ENCODE peak calls at places on chromosomes 12 and 14, in six cellular contexts. U is endothelial cell of umbilical vein, I is K562, X is A549, F is HepG2, M is GM12878. W is an unnamed sample.

GRCh38 chr12:49902399-49903350 is 1.0 kb downstream of the FAIM2 start:
- DNase-seq in U (no peak), I (peak), X (no peak), F (no peak), M (no peak), W (no peak)

GRCh38 chr14:37594238-37594915 is 672 bp downstream of the FOXA1 start:
- DNase-seq in U (peak), I (peak), X (peak), F (peak), M (no peak), W (peak)

GRCh38 chr14:97408937-97409860 is 612.0 kb downstream of the VRK1 start:
- DNase-seq in U (no peak), I (no peak), X (no peak), F (no peak), M (peak), W (no peak)

GRCh38 chr12:12070674-12071661 is at the start of gene BCL2L14:
- DNase-seq in U (no peak), I (no peak), X (no peak), F (peak), M (peak), W (no peak)

GRCh38 chr12:92953747-92954146 is 24.7 kb upstream of the EEA1 start:
- DNase-seq in U (no peak), I (no peak), X (no peak), F (no peak), M (no peak), W (peak)

GRCh38 chr12:96719671-96720362 is 187.2 kb upstream of the NEDD1 start:
- DNase-seq in U (peak), I (no peak), X (no peak), F (no peak), M (peak), W (peak)

GRCh38 chr14:105491366-105492006 is 440 bp downstream of the TEDC1 start:
- DNase-seq in U (peak), I (peak), X (peak), F (peak), M (peak), W (peak)

GRCh38 chr14:53613404-53614253 is 343.0 kb downstream of the BMP4 start:
- DNase-seq in U (peak), I (no peak), X (peak), F (peak), M (peak), W (no peak)

GRCh38 chr12:62681306-62681705 is 214.7 kb downstream of the MON2 start:
- DNase-seq in U (no peak), I (no peak), X (no peak), F (no peak), M (no peak), W (no peak)

GRCh38 chr12:116990971-116991966 is 80.5 kb downstream of the FBXW8 start:
- DNase-seq in U (no peak), I (no peak), X (no peak), F (no peak), M (no peak), W (no peak)

GRCh38 chr12:7130791-7131501 is 775 bp downstream of the CLSTN3 start:
- DNase-seq in U (peak), I (peak), X (no peak), F (no peak), M (no peak), W (peak)

GRCh38 chr14:37595809-37596595 is 573 bp downstream of the TTC6 start:
- DNase-seq in U (no peak), I (peak), X (peak), F (peak), M (no peak), W (peak)

GRCh38 chr14:64388533-64389243 is 535 bp downstream of the MTHFD1 start:
- DNase-seq in U (no peak), I (no peak), X (no peak), F (peak), M (no peak), W (peak)

GRCh38 chr12:55748230-55748993 is 5.5 kb downstream of the GDF11 start:
- DNase-seq in U (no peak), I (no peak), X (no peak), F (no peak), M (no peak), W (no peak)

GRCh38 chr14:50403433-50403832 is 6.8 kb upstream of the CDKL1 start:
- DNase-seq in U (peak), I (peak), X (no peak), F (no peak), M (no peak), W (no peak)

GRCh38 chr14:74568896-74569295 is 43.1 kb downstream of the LTBP2 start:
- DNase-seq in U (no peak), I (no peak), X (no peak), F (no peak), M (no peak), W (no peak)

GRCh38 chr12:98738002-98738401 is 92.9 kb downstream of the APAF1 start:
- DNase-seq in U (peak), I (no peak), X (no peak), F (no peak), M (no peak), W (no peak)

GRCh38 chr14:96584199-96584906 is 82.2 kb downstream of the PAPOLA start:
- DNase-seq in U (peak), I (peak), X (peak), F (peak), M (no peak), W (peak)

GRCh38 chr12:57521475-57522018 is 1.1 kb upstream of the MBD6 start:
- DNase-seq in U (no peak), I (no peak), X (no peak), F (peak), M (no peak), W (no peak)

GRCh38 chr12:7907009-7907408 is 29.0 kb downstream of the SLC2A3 start:
- DNase-seq in U (peak), I (peak), X (peak), F (peak), M (no peak), W (peak)

GRCh38 chr12:123938679-123939480 is 33.8 kb downstream of the CCDC92 start:
- DNase-seq in U (no peak), I (peak), X (peak), F (no peak), M (no peak), W (no peak)

GRCh38 chr12:64679487-64679983 is 69.2 kb downstream of the RASSF3 start:
- DNase-seq in U (peak), I (peak), X (peak), F (no peak), M (no peak), W (no peak)

GRCh38 chr12:19689801-19690472 is 250.6 kb downstream of the AEBP2 start:
- DNase-seq in U (no peak), I (no peak), X (no peak), F (no peak), M (no peak), W (no peak)

GRCh38 chr12:79689477-79690155 is 1.1 kb downstream of the PAWR start:
- DNase-seq in U (peak), I (no peak), X (peak), F (peak), M (no peak), W (no peak)

GRCh38 chr14:95234426-95234825 is 77.1 kb upstream of the DICER1 start:
- DNase-seq in U (no peak), I (no peak), X (no peak), F (no peak), M (no peak), W (no peak)

GRCh38 chr12:72673853-72674252 is 401.7 kb downstream of the TRHDE start:
- DNase-seq in U (no peak), I (no peak), X (no peak), F (no peak), M (peak), W (no peak)

GRCh38 chr12:62760779-62761178 is 174.2 kb downstream of the PPM1H start:
- DNase-seq in U (no peak), I (peak), X (peak), F (peak), M (no peak), W (no peak)

GRCh38 chr14:67221982-67222328 is 19.3 kb upstream of the PALS1 start:
- DNase-seq in U (no peak), I (no peak), X (no peak), F (no peak), M (no peak), W (no peak)

GRCh38 chr14:29216316-29216715 is 449.7 kb downstream of the FOXG1 start:
- DNase-seq in U (no peak), I (no peak), X (no peak), F (no peak), M (no peak), W (no peak)

GRCh38 chr14:50816419-50817047 is 14.4 kb downstream of the NIN start:
- DNase-seq in U (peak), I (no peak), X (no peak), F (peak), M (no peak), W (no peak)

GRCh38 chr12:64744422-64745258 is 14.6 kb downstream of the GNS start:
- DNase-seq in U (peak), I (no peak), X (peak), F (peak), M (no peak), W (no peak)

GRCh38 chr14:49770212-49770817 is 2.4 kb downstream of the KLHDC2 start:
- DNase-seq in U (no peak), I (no peak), X (no peak), F (peak), M (no peak), W (no peak)

GRCh38 chr14:82667006-82667405 is 1133.4 kb upstream of the SEL1L start:
- DNase-seq in U (no peak), I (no peak), X (no peak), F (no peak), M (no peak), W (no peak)

GRCh38 chr12:2673966-2674810 is 120.6 kb upstream of the FKBP4 start:
- DNase-seq in U (no peak), I (peak), X (no peak), F (no peak), M (no peak), W (no peak)
- TF ChIP-seq CTCF in U (peak), I (peak), X (no peak), F (peak), M (no peak), W (no peak)

DNA sequence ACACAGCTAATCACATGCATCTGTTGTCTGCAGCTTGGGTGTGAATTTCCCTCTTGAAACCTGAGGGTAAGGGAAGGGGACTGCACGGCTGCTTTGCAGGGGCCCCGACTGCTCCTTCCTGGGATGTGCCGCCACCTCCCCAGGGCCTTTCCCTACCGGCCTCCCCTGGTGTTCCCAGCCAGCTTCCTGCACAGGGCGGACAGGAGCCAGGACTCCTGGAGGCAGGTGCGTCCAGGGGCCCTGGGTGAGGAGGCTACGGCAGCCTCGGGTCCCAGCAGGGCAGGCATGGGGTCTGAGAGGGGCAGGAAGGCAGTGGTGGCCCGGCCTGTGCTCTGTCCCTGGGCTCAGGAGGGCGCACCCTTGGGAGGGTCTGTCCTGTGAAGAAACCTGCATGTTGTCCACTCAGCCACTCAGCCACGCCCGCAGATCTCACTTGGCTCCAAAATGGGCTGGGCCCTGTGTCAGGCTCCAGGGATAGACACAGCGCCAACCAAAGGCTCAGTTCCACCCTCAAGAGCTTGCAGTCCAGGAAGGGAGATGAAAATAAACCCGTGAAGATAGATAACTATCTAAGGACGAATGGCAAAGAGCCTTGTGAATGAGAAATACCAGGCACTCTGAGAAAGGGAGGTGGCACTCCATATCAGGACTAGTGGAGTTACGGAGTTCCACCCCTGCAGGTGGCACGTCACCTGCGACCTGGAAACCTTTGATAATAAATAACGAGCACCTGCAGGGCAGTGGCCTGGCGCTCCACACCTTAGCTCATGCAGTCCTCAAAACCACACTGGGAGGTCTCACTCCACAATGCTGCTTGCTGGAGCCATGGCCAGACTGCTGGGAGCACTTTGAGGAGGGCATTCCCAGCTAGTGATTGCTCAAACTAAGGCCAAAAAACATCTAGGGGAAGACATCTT is 427.4 kb downstream of the AACS start:
- DNase-seq in U (no peak), I (no peak), X (no peak), F (no peak), M (no peak), W (no peak)
- TF ChIP-seq MYC in U (no peak), I (no peak), X (no peak), F (no peak), M (no peak), W (no peak)

DNA sequence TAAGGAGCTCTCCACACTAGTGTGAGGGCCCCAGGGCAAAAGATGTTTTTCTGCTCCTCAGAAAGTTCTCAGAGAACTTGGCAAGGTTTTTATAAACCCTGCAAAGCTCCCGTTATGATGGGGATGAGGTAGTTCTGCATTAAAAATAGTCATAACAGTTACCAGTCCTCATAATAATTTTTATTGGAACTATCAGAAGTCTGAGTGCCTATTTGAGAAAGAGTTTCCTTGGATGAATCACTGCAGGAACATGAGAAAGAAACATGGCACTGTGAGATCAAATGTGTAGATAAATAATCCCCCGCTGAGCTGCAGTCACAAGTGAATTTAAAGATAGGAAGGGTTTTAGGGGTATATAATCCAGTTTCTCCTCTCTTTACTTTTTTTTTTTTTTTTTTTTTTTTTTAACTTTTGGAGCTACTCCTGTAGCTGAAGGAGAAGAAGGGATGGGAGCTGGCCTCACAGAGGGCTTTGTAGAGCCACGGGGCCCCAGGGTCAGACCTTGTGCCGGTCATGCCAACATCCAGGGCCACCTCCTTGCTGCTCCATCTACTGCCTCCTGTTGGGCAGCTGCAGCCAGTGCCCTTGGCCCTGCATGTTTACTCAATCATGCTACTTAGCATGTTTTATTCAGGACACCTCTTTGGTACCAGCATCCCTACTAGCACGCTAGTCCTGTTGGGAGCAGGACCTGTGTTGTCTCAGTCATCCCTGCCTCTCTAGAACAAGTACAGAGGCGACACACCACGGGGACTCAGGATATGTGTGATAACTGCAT is 39.5 kb downstream of the EVL start:
- DNase-seq in U (peak), I (no peak), X (no peak), F (no peak), M (no peak), W (no peak)
- TF ChIP-seq POLR2A in U (no peak), I (no peak), X (no peak), F (no peak), M (no peak), W (no peak)

GRCh38 chr14:22630066-22630465 is 14.1 kb downstream of the OR6J1 start:
- DNase-seq in U (no peak), I (no peak), X (no peak), F (no peak), M (no peak), W (no peak)
- TF ChIP-seq CTCF in U (no peak), I (no peak), X (no peak), F (no peak), M (no peak), W (no peak)

DNA sequence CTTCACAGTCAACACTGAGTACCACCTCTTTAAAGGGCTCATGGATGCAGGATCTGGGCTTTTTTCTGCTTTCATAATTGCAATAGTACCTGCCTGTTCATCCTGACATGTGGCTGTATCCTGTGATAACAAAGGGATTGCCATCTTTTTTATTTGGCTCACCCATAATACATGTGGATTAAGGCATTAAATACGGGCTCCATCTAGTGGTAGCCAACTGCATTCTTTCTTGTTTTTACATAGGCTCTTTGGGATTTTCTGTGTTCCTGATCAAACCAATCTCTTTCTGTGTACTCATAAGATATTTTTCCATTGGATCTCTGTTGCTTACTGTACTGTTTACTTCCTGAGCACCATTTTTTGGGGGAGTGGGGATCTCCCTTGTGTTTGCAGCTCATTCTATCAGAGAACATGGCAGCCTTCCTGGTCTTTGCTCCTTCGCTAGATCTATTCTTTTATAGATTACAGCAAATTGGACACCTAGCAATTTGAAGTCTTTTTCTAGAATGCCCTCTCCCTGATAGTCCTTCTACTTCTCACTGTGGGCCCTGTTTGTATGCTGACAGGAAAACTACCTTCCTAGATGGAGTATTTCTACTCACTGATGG is 723.4 kb upstream of the MDGA2 start:
- DNase-seq in U (peak), I (peak), X (peak), F (peak), M (no peak), W (peak)
- TF ChIP-seq MYC in U (no peak), I (no peak), X (no peak), F (no peak), M (no peak), W (no peak)

GRCh38 chr12:120528861-120529525 is at the start of gene COQ5:
- DNase-seq in U (peak), I (peak), X (peak), F (peak), M (no peak), W (peak)
- TF ChIP-seq POLR2A in U (peak), I (peak), X (peak), F (peak), M (peak), W (peak)

GRCh38 chr12:94997061-94997460 is 6.4 kb downstream of the NDUFA12 start:
- DNase-seq in U (no peak), I (no peak), X (no peak), F (no peak), M (no peak), W (no peak)
- TF ChIP-seq CTCF in U (no peak), I (no peak), X (no peak), F (no peak), M (no peak), W (no peak)

DNA sequence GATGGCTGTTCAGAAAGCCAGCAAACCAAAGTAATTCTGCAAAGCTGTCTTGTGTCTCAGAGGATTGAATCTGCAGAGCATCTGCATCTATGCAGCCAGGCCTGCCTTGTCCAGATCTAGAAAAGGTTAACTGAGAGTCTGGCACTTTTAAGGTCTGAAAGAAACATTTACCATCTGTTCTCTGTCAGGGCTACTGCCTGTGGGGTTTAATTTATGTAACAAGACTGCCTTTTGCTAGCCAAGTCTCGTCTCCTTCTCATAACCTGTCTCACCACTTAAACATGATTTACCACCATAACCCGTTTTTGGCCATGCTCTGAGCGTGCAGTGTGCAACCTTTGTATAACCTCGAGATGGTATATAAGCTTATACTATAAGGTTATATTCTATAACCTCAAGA is 194.2 kb downstream of the SYT10 start:
- DNase-seq in U (peak), I (no peak), X (no peak), F (no peak), M (no peak), W (no peak)
- TF ChIP-seq MYC in U (no peak), I (no peak), X (no peak), F (no peak), M (no peak), W (no peak)

GRCh38 chr12:21757665-21758064 is 16.8 kb downstream of the KCNJ8 start:
- DNase-seq in U (no peak), I (no peak), X (no peak), F (no peak), M (no peak), W (no peak)
- TF ChIP-seq POLR2A in U (no peak), I (no peak), X (no peak), F (no peak), M (no peak), W (no peak)

W was measured in NB4.